ENCODE peak calls at places on chromosome X, in seven cellular contexts. One of them, this sample, is unnamed.

GRCh38 chrX:150570512-150570911 is 2.1 kb downstream of the MTM1 start:
- DNase-seq in astrocyte: no peak
- DNase-seq in endothelial cell of umbilical vein: peak; percentile 6
- DNase-seq in neural progenitor cell: no peak
- DNase-seq in HCT116: no peak
- DNase-seq in trophoblast cell: no peak
- DNase-seq in mammary epithelial cell: peak; percentile 32
- DNase-seq in this sample: peak; percentile 55

GRCh38 chrX:39427492-39428289 is 626.4 kb downstream of the MID1IP1 start:
- DNase-seq in astrocyte: peak; percentile 36
- DNase-seq in endothelial cell of umbilical vein: peak; percentile 30
- DNase-seq in neural progenitor cell: no peak
- DNase-seq in HCT116: no peak
- DNase-seq in trophoblast cell: no peak
- DNase-seq in mammary epithelial cell: peak; percentile 57
- DNase-seq in this sample: peak; percentile 74

GRCh38 chrX:39773923-39774803 is 323.6 kb downstream of the BCOR start:
- DNase-seq in astrocyte: peak; percentile 49
- DNase-seq in endothelial cell of umbilical vein: peak; percentile 53
- DNase-seq in neural progenitor cell: no peak
- DNase-seq in HCT116: no peak
- DNase-seq in trophoblast cell: no peak
- DNase-seq in mammary epithelial cell: no peak
- DNase-seq in this sample: peak; percentile 68

GRCh38 chrX:8851487-8851886 is 50.3 kb upstream of the FAM9A start:
- DNase-seq in astrocyte: no peak
- DNase-seq in endothelial cell of umbilical vein: no peak
- DNase-seq in neural progenitor cell: no peak
- DNase-seq in HCT116: no peak
- DNase-seq in trophoblast cell: no peak
- DNase-seq in mammary epithelial cell: no peak
- DNase-seq in this sample: no peak

GRCh38 chrX:123277347-123277746 is 93.3 kb downstream of the GRIA3 start:
- DNase-seq in astrocyte: no peak
- DNase-seq in endothelial cell of umbilical vein: no peak
- DNase-seq in neural progenitor cell: no peak
- DNase-seq in HCT116: no peak
- DNase-seq in trophoblast cell: no peak
- DNase-seq in mammary epithelial cell: no peak
- DNase-seq in this sample: no peak

GRCh38 chrX:102599084-102599949 is at the start of gene ARMCX5:
- DNase-seq in astrocyte: peak; percentile 89
- DNase-seq in endothelial cell of umbilical vein: peak; percentile 84
- DNase-seq in neural progenitor cell: peak; percentile 89
- DNase-seq in HCT116: peak; percentile 84
- DNase-seq in trophoblast cell: peak; percentile 59
- DNase-seq in mammary epithelial cell: peak; percentile 79
- DNase-seq in this sample: peak; percentile 91

GRCh38 chrX:38903093-38903492 is 101.8 kb downstream of the MID1IP1 start:
- DNase-seq in astrocyte: no peak
- DNase-seq in endothelial cell of umbilical vein: no peak
- DNase-seq in neural progenitor cell: no peak
- DNase-seq in HCT116: no peak
- DNase-seq in trophoblast cell: no peak
- DNase-seq in mammary epithelial cell: no peak
- DNase-seq in this sample: no peak

GRCh38 chrX:72169008-72169728 is 12.4 kb upstream of the PIN4 start:
- DNase-seq in astrocyte: no peak
- DNase-seq in endothelial cell of umbilical vein: peak; percentile 21
- DNase-seq in neural progenitor cell: no peak
- DNase-seq in HCT116: no peak
- DNase-seq in trophoblast cell: no peak
- DNase-seq in mammary epithelial cell: no peak
- DNase-seq in this sample: no peak

GRCh38 chrX:130130990-130131389 is 20.7 kb upstream of the ELF4 start:
- DNase-seq in astrocyte: no peak
- DNase-seq in endothelial cell of umbilical vein: no peak
- DNase-seq in neural progenitor cell: no peak
- DNase-seq in HCT116: no peak
- DNase-seq in trophoblast cell: no peak
- DNase-seq in mammary epithelial cell: no peak
- DNase-seq in this sample: no peak

GRCh38 chrX:34886011-34886410 is 56.6 kb upstream of the FAM47B start:
- DNase-seq in astrocyte: no peak
- DNase-seq in endothelial cell of umbilical vein: no peak
- DNase-seq in neural progenitor cell: no peak
- DNase-seq in HCT116: no peak
- DNase-seq in trophoblast cell: no peak
- DNase-seq in mammary epithelial cell: no peak
- DNase-seq in this sample: no peak

GRCh38 chrX:74371823-74372222 is 49.5 kb upstream of the SLC16A2 start:
- DNase-seq in astrocyte: no peak
- DNase-seq in endothelial cell of umbilical vein: no peak
- DNase-seq in neural progenitor cell: no peak
- DNase-seq in HCT116: no peak
- DNase-seq in trophoblast cell: no peak
- DNase-seq in mammary epithelial cell: no peak
- DNase-seq in this sample: no peak

GRCh38 chrX:70921709-70922352 is 9.1 kb downstream of the SLC7A3 start:
- DNase-seq in astrocyte: no peak
- DNase-seq in endothelial cell of umbilical vein: no peak
- DNase-seq in neural progenitor cell: no peak
- DNase-seq in HCT116: no peak
- DNase-seq in trophoblast cell: no peak
- DNase-seq in mammary epithelial cell: no peak
- DNase-seq in this sample: no peak

GRCh38 chrX:2710041-2710471 is 19.0 kb downstream of the CD99 start:
- DNase-seq in astrocyte: peak; percentile 67
- DNase-seq in endothelial cell of umbilical vein: peak; percentile 85
- DNase-seq in neural progenitor cell: no peak
- DNase-seq in HCT116: peak; percentile 51
- DNase-seq in trophoblast cell: peak; percentile 59
- DNase-seq in mammary epithelial cell: peak; percentile 92
- DNase-seq in this sample: peak; percentile 98

GRCh38 chrX:63656871-63657580 is 128.0 kb downstream of the ARHGEF9 start:
- DNase-seq in astrocyte: peak; percentile 76
- DNase-seq in endothelial cell of umbilical vein: no peak
- DNase-seq in neural progenitor cell: no peak
- DNase-seq in HCT116: no peak
- DNase-seq in trophoblast cell: peak; percentile 59
- DNase-seq in mammary epithelial cell: peak; percentile 19
- DNase-seq in this sample: peak; percentile 63

GRCh38 chrX:154649864-154650510 is 3.4 kb downstream of the CTAG2 start:
- DNase-seq in astrocyte: no peak
- DNase-seq in endothelial cell of umbilical vein: no peak
- DNase-seq in neural progenitor cell: no peak
- DNase-seq in HCT116: no peak
- DNase-seq in trophoblast cell: peak; percentile 27
- DNase-seq in mammary epithelial cell: no peak
- DNase-seq in this sample: no peak

GRCh38 chrX:86263526-86263925 is 115.3 kb downstream of the DACH2 start:
- DNase-seq in astrocyte: no peak
- DNase-seq in endothelial cell of umbilical vein: no peak
- DNase-seq in neural progenitor cell: peak; percentile 50
- DNase-seq in HCT116: no peak
- DNase-seq in trophoblast cell: no peak
- DNase-seq in mammary epithelial cell: no peak
- DNase-seq in this sample: no peak

DNA sequence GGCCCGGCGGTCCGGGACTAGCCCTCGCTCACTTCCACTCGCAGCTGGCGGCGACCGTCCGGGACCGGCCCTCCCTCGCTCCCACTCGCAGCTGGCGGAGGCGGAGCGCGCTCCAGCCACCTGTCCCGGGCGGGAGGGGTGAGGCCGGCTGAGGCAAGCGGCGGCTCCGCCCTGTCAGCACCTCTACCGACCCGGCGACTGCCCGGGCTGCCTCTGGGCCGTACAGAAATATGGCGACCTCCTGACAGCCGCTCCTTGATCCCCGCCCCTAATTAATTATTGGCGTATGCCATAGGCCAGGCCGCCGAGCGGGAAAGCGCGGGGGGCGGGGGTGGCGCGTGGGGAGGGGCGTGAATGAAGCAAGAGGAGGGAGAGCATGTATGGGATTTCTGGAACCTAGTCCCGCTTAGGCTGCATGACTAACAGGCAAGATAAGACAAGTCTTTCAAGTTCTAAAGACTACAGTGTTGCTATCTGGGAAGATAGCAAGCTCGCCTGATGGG is at the start of gene MORC4:
- DNase-seq in astrocyte: peak; percentile 78
- DNase-seq in endothelial cell of umbilical vein: peak; percentile 72
- DNase-seq in neural progenitor cell: peak; percentile 80
- DNase-seq in HCT116: peak; percentile 67
- DNase-seq in trophoblast cell: peak; percentile 82
- DNase-seq in mammary epithelial cell: peak; percentile 88
- DNase-seq in this sample: peak; percentile 71
- H2AFZ ChIP-seq in astrocyte: peak within 1 kb of the TSS; percentile 73
- H2AFZ ChIP-seq in endothelial cell of umbilical vein: peak within 1 kb of the TSS; percentile 68
- H2AFZ ChIP-seq in neural progenitor cell: peak within 1 kb of the TSS; percentile 63
- H2AFZ ChIP-seq in HCT116: peak within 1 kb of the TSS; percentile 74
- H2AFZ ChIP-seq in trophoblast cell: peak within 1 kb of the TSS; percentile 63
- H2AFZ ChIP-seq in mammary epithelial cell: peak within 1 kb of the TSS; percentile 69
- H2AFZ ChIP-seq in this sample: peak within 1 kb of the TSS; percentile 71

GRCh38 chrX:11351375-11352295 is 58.4 kb downstream of the AMELX start:
- DNase-seq in astrocyte: peak; percentile 76
- DNase-seq in endothelial cell of umbilical vein: no peak
- DNase-seq in neural progenitor cell: no peak
- DNase-seq in HCT116: no peak
- DNase-seq in trophoblast cell: no peak
- DNase-seq in mammary epithelial cell: peak; percentile 9
- DNase-seq in this sample: peak; percentile 92
- H2AFZ ChIP-seq in astrocyte: no peak overlapping the region
- H2AFZ ChIP-seq in endothelial cell of umbilical vein: peak overlapping the region; percentile 29
- H2AFZ ChIP-seq in neural progenitor cell: no peak overlapping the region
- H2AFZ ChIP-seq in HCT116: no peak overlapping the region
- H2AFZ ChIP-seq in trophoblast cell: no peak overlapping the region
- H2AFZ ChIP-seq in mammary epithelial cell: no peak overlapping the region
- H2AFZ ChIP-seq in this sample: no peak overlapping the region

GRCh38 chrX:136214551-136214950 is 36.6 kb downstream of the MAP7D3 start:
- DNase-seq in astrocyte: peak; percentile 83
- DNase-seq in endothelial cell of umbilical vein: peak; percentile 67
- DNase-seq in neural progenitor cell: no peak
- DNase-seq in HCT116: no peak
- DNase-seq in trophoblast cell: peak; percentile 73
- DNase-seq in mammary epithelial cell: no peak
- DNase-seq in this sample: peak; percentile 89

GRCh38 chrX:136211766-136212556 is 39.2 kb downstream of the MAP7D3 start:
- DNase-seq in astrocyte: no peak
- DNase-seq in endothelial cell of umbilical vein: no peak
- DNase-seq in neural progenitor cell: no peak
- DNase-seq in HCT116: no peak
- DNase-seq in trophoblast cell: no peak
- DNase-seq in mammary epithelial cell: no peak
- DNase-seq in this sample: no peak

GRCh38 chrX:136210243-136210642 is 41.0 kb downstream of the MAP7D3 start:
- DNase-seq in astrocyte: no peak
- DNase-seq in endothelial cell of umbilical vein: no peak
- DNase-seq in neural progenitor cell: no peak
- DNase-seq in HCT116: no peak
- DNase-seq in trophoblast cell: no peak
- DNase-seq in mammary epithelial cell: no peak
- DNase-seq in this sample: no peak

GRCh38 chrX:136210806-136211205 is 40.4 kb downstream of the MAP7D3 start:
- DNase-seq in astrocyte: no peak
- DNase-seq in endothelial cell of umbilical vein: no peak
- DNase-seq in neural progenitor cell: no peak
- DNase-seq in HCT116: no peak
- DNase-seq in trophoblast cell: no peak
- DNase-seq in mammary epithelial cell: no peak
- DNase-seq in this sample: no peak

DNA sequence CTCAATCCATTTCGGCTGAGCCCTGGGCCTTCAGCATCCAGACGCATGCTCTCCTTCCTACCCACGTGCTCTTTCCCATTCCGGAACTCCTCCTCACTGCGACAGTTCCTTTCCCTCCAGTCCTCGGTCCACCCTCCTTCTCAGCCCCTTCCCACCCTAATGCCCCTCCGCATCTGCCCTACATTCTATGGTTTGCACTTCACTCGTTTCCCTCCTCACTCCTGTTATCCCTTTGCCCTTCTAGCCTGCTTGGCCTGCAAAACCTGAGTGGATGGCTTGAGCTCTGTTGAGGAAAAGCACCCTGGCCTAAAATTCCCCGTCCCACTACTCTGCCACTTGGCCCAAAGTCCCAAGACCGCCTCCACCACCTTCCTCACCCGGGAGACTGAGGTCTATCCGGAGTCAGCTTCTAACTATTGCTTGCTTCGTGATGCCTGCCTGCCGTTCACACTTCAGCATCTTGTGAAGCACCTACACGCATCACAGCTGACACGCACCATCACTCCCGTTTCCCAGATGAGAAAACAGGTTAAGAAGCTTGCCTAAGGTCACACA is 38.6 kb downstream of the MAP7D3 start:
- DNase-seq in astrocyte: no peak
- DNase-seq in endothelial cell of umbilical vein: no peak
- DNase-seq in neural progenitor cell: no peak
- DNase-seq in HCT116: no peak
- DNase-seq in trophoblast cell: no peak
- DNase-seq in mammary epithelial cell: no peak
- DNase-seq in this sample: no peak
- H2AFZ ChIP-seq in astrocyte: no peak overlapping the region
- H2AFZ ChIP-seq in endothelial cell of umbilical vein: no peak overlapping the region
- H2AFZ ChIP-seq in neural progenitor cell: no peak overlapping the region
- H2AFZ ChIP-seq in HCT116: no peak overlapping the region
- H2AFZ ChIP-seq in trophoblast cell: no peak overlapping the region
- H2AFZ ChIP-seq in mammary epithelial cell: no peak overlapping the region
- H2AFZ ChIP-seq in this sample: no peak overlapping the region

GRCh38 chrX:44536198-44536597 is 6.5 kb downstream of the FUNDC1 start:
- DNase-seq in astrocyte: no peak
- DNase-seq in endothelial cell of umbilical vein: no peak
- DNase-seq in neural progenitor cell: no peak
- DNase-seq in HCT116: no peak
- DNase-seq in trophoblast cell: no peak
- DNase-seq in mammary epithelial cell: no peak
- DNase-seq in this sample: no peak
- H2AFZ ChIP-seq in astrocyte: no peak overlapping the region
- H2AFZ ChIP-seq in endothelial cell of umbilical vein: no peak overlapping the region
- H2AFZ ChIP-seq in neural progenitor cell: no peak overlapping the region
- H2AFZ ChIP-seq in HCT116: no peak overlapping the region
- H2AFZ ChIP-seq in trophoblast cell: no peak overlapping the region
- H2AFZ ChIP-seq in mammary epithelial cell: no peak overlapping the region
- H2AFZ ChIP-seq in this sample: no peak overlapping the region

GRCh38 chrX:54482839-54483593 is 13.0 kb downstream of the FGD1 start:
- DNase-seq in astrocyte: no peak
- DNase-seq in endothelial cell of umbilical vein: no peak
- DNase-seq in neural progenitor cell: peak; percentile 28
- DNase-seq in HCT116: no peak
- DNase-seq in trophoblast cell: no peak
- DNase-seq in mammary epithelial cell: no peak
- DNase-seq in this sample: no peak
- H2AFZ ChIP-seq in astrocyte: no peak overlapping the region
- H2AFZ ChIP-seq in endothelial cell of umbilical vein: peak overlapping the region; percentile 47
- H2AFZ ChIP-seq in neural progenitor cell: no peak overlapping the region
- H2AFZ ChIP-seq in HCT116: no peak overlapping the region
- H2AFZ ChIP-seq in trophoblast cell: no peak overlapping the region
- H2AFZ ChIP-seq in mammary epithelial cell: peak overlapping the region; percentile 34
- H2AFZ ChIP-seq in this sample: no peak overlapping the region